ENCODE peak calls at places on chromosome 20, in six cellular contexts. E, P, M, B, F and D are unnamed samples.

GRCh38 chr20:59123011-59123676 is 40.5 kb upstream of the ZNF831 start:
- DNase-seq in M (no peak), B (no peak), E (no peak), F (no peak), P (peak; percentile 62), D (no peak)

GRCh38 chr20:5660346-5660745 is 89.9 kb upstream of the SHLD1 start:
- DNase-seq in M (no peak), F (no peak), E (no peak), P (no peak), B (no peak), D (peak; percentile 55)

GRCh38 chr20:62979876-62980373 is 26.8 kb downstream of the BHLHE23 start:
- DNase-seq in B (no peak), F (no peak), E (no peak), P (no peak), M (no peak), D (no peak)

GRCh38 chr20:53578492-53579222 is 15.0 kb downstream of the ZNF217 start:
- DNase-seq in B (peak; percentile 90), P (peak; percentile 51), F (no peak), M (peak; percentile 88), E (no peak), D (peak; percentile 85)

GRCh38 chr20:52230406-52230805 is 38.8 kb upstream of the ZFP64 start:
- DNase-seq in E (no peak), B (no peak), F (no peak), P (no peak), M (peak; percentile 52), D (no peak)

GRCh38 chr20:59400666-59401065 is 100.3 kb downstream of the EDN3 start:
- DNase-seq in F (no peak), E (no peak), B (no peak), P (no peak), M (no peak), D (no peak)

GRCh38 chr20:9518776-9519175 is 4.4 kb downstream of the LAMP5 start:
- DNase-seq in P (no peak), E (no peak), B (no peak), F (no peak), M (no peak), D (no peak)

GRCh38 chr20:47464380-47465101 is 37.1 kb upstream of the NCOA3 start:
- DNase-seq in M (peak; percentile 93), F (no peak), P (no peak), B (no peak), E (no peak), D (peak; percentile 69)

GRCh38 chr20:51510169-51510568 is 32.4 kb downstream of the NFATC2 start:
- DNase-seq in B (peak; percentile 35), P (no peak), M (no peak), E (no peak), F (no peak), D (no peak)